ENCODE peak calls at places on chromosome 19, in seven cellular contexts. K is HTR-8/SVneo; X is anterior cingulate cortex; O is mesothelial cell of epicardium; D is fibroblast of villous mesenchyme; L is LHCN-M2; I is activated naive CD8-positive, alpha-beta T cell treated with anti-CD3 and anti-CD28 coated beads for 36 hours. R is an unnamed sample.
A peak's percentile ranks its signal among the peaks of the same experiment; 100 is the strongest.

GRCh38 chr19:2561895-2562294 is 86.0 kb downstream of the GADD45B start:
- DNase-seq in K (no peak), X (no peak), O (no peak), D (no peak), L (no peak), I (peak; percentile 91), R (no peak)

GRCh38 chr19:17418710-17419109 is 1.1 kb upstream of the MVB12A start:
- DNase-seq in K (no peak), X (no peak), O (no peak), D (peak; percentile 50), L (no peak), I (no peak), R (no peak)

GRCh38 chr19:58009666-58010301 is 7.2 kb upstream of the ZNF606 start:
- DNase-seq in K (peak; percentile 30), X (peak; percentile 87), O (no peak), D (peak; percentile 78), L (no peak), I (peak; percentile 90), R (no peak)

GRCh38 chr19:40530091-40530901 is 46.4 kb upstream of the SHKBP1 start:
- DNase-seq in K (peak; percentile 41), X (no peak), O (peak; percentile 53), D (no peak), L (no peak), I (peak; percentile 25), R (no peak)

GRCh38 chr19:10146142-10146541 is 26.4 kb upstream of the EIF3G start:
- DNase-seq in K (no peak), X (no peak), O (no peak), D (no peak), L (no peak), I (no peak), R (no peak)

GRCh38 chr19:43623889-43624670 is 4.7 kb upstream of the ZNF428 start:
- DNase-seq in K (no peak), X (no peak), O (no peak), D (peak; percentile 31), L (no peak), I (no peak), R (no peak)

GRCh38 chr19:43409415-43409814 is 5.3 kb upstream of the TEX101 start:
- DNase-seq in K (no peak), X (no peak), O (no peak), D (no peak), L (no peak), I (no peak), R (no peak)

GRCh38 chr19:38015771-38016170 is 108.8 kb downstream of the SIPA1L3 start:
- DNase-seq in K (no peak), X (no peak), O (no peak), D (no peak), L (no peak), I (no peak), R (no peak)

GRCh38 chr19:35764432-35765315 is 6.7 kb downstream of the PROSER3 start:
- DNase-seq in K (no peak), X (no peak), O (no peak), D (no peak), L (no peak), I (no peak), R (no peak)

GRCh38 chr19:47414469-47414868 is 4.9 kb downstream of the MEIS3 start:
- DNase-seq in K (no peak), X (peak; percentile 43), O (no peak), D (no peak), L (no peak), I (no peak), R (peak; percentile 41)

GRCh38 chr19:55437410-55437809 is 5.7 kb downstream of the SHISA7 start:
- DNase-seq in K (peak; percentile 83), X (no peak), O (no peak), D (peak; percentile 57), L (peak; percentile 54), I (no peak), R (peak; percentile 67)

GRCh38 chr19:50663280-50663790 is 14.1 kb downstream of the C19orf81 start:
- DNase-seq in K (no peak), X (no peak), O (no peak), D (no peak), L (no peak), I (no peak), R (no peak)

GRCh38 chr19:5321851-5322681 is 18.5 kb downstream of the PTPRS start:
- DNase-seq in K (no peak), X (peak; percentile 22), O (no peak), D (no peak), L (no peak), I (peak; percentile 50), R (no peak)

GRCh38 chr19:55156202-55157063 is 1.1 kb downstream of the TNNI3 start:
- DNase-seq in K (no peak), X (no peak), O (peak; percentile 66), D (no peak), L (peak; percentile 29), I (peak; percentile 47), R (no peak)

GRCh38 chr19:50204811-50205675 is 1.6 kb downstream of the MYH14 start:
- DNase-seq in K (no peak), X (no peak), O (peak; percentile 71), D (no peak), L (no peak), I (peak; percentile 33), R (no peak)

GRCh38 chr19:18507021-18507726 is 14.7 kb downstream of the ELL start:
- DNase-seq in K (no peak), X (peak; percentile 51), O (no peak), D (peak; percentile 37), L (no peak), I (no peak), R (no peak)

GRCh38 chr19:30175987-30176386 is 196.2 kb upstream of the ZNF536 start:
- DNase-seq in K (no peak), X (no peak), O (no peak), D (no peak), L (no peak), I (no peak), R (no peak)

GRCh38 chr19:10975374-10976036 is 14.7 kb downstream of the SMARCA4 start:
- DNase-seq in K (no peak), X (no peak), O (no peak), D (peak; percentile 84), L (peak; percentile 15), I (no peak), R (no peak)

GRCh38 chr19:16095071-16095571 is 16.6 kb upstream of the RAB8A start:
- DNase-seq in K (no peak), X (no peak), O (no peak), D (no peak), L (no peak), I (peak; percentile 51), R (no peak)

GRCh38 chr19:45079911-45080469 is 930 bp downstream of the GEMIN7 start:
- DNase-seq in K (no peak), X (no peak), O (no peak), D (no peak), L (no peak), I (no peak), R (no peak)

GRCh38 chr19:11203194-11204075 is 6.1 kb upstream of the KANK2 start:
- DNase-seq in K (peak; percentile 91), X (no peak), O (peak; percentile 53), D (peak; percentile 95), L (peak; percentile 92), I (peak; percentile 23), R (peak; percentile 80)

GRCh38 chr19:44723952-44724319 is 24.6 kb upstream of the BCL3 start:
- DNase-seq in K (peak; percentile 88), X (peak; percentile 36), O (peak; percentile 50), D (peak; percentile 83), L (peak; percentile 72), I (peak; percentile 78), R (peak; percentile 81)

GRCh38 chr19:34345934-34346333 is 19.1 kb upstream of the GPI start:
- DNase-seq in K (peak; percentile 82), X (peak; percentile 22), O (no peak), D (peak; percentile 70), L (peak; percentile 62), I (peak; percentile 71), R (peak; percentile 57)

GRCh38 chr19:42076375-42076944 is 494 bp downstream of the ZNF574 start:
- DNase-seq in K (no peak), X (no peak), O (peak; percentile 43), D (no peak), L (no peak), I (no peak), R (no peak)

GRCh38 chr19:44738603-44739585 is 9.6 kb upstream of the BCL3 start:
- DNase-seq in K (no peak), X (no peak), O (no peak), D (no peak), L (no peak), I (no peak), R (no peak)

GRCh38 chr19:16573925-16574324 is 1.7 kb upstream of the SLC35E1 start:
- DNase-seq in K (no peak), X (no peak), O (no peak), D (no peak), L (no peak), I (no peak), R (no peak)

GRCh38 chr19:50341091-50341564 is 12.0 kb upstream of the KCNC3 start:
- DNase-seq in K (no peak), X (no peak), O (no peak), D (no peak), L (no peak), I (no peak), R (no peak)

GRCh38 chr19:43224855-43225253 is 19.4 kb upstream of the PSG4 start:
- DNase-seq in K (no peak), X (no peak), O (no peak), D (no peak), L (no peak), I (no peak), R (no peak)

GRCh38 chr19:40284501-40285352 is at the start of gene AKT2:
- DNase-seq in K (peak; percentile 55), X (peak; percentile 83), O (peak; percentile 74), D (peak; percentile 65), L (no peak), I (peak; percentile 86), R (no peak)

GRCh38 chr19:54127688-54128440 is 9.7 kb upstream of the CNOT3 start:
- DNase-seq in K (no peak), X (no peak), O (no peak), D (no peak), L (no peak), I (no peak), R (no peak)

GRCh38 chr19:7941895-7942596 is 1.4 kb downstream of the TIMM44 start:
- DNase-seq in K (no peak), X (no peak), O (no peak), D (no peak), L (no peak), I (no peak), R (no peak)

GRCh38 chr19:32196690-32197420 is 148.6 kb upstream of the ZNF507 start:
- DNase-seq in K (no peak), X (no peak), O (no peak), D (no peak), L (no peak), I (no peak), R (no peak)

GRCh38 chr19:19662866-19663291 is 597 bp downstream of the ATP13A1 start:
- DNase-seq in K (no peak), X (no peak), O (no peak), D (no peak), L (peak; percentile 39), I (no peak), R (peak; percentile 24)

R was measured in HT1080.